ENCODE peak calls at places on chromosomes 1 and 21, in eight cellular contexts. One of them, this sample, is unnamed.

GRCh38 chr21:42003051-42003461 is 7.1 kb downstream of the ZBTB21 start:
- DNase-seq in small intestine: no peak
- DNase-seq in neuronal stem cell: no peak
- DNase-seq in fibroblast of lung: peak; percentile 73
- DNase-seq in naive thymus-derived CD4-positive, alpha-beta T cell: no peak
- DNase-seq in iPS DF 6.9: no peak
- DNase-seq in thoracic aorta: no peak
- DNase-seq in ovary: no peak
- DNase-seq in this sample: no peak

GRCh38 chr1:33446590-33446989 is 15.7 kb upstream of the PHC2 start:
- DNase-seq in iPS DF 6.9: no peak
- DNase-seq in naive thymus-derived CD4-positive, alpha-beta T cell: no peak
- DNase-seq in ovary: no peak
- DNase-seq in small intestine: no peak
- DNase-seq in thoracic aorta: no peak
- DNase-seq in fibroblast of lung: no peak
- DNase-seq in neuronal stem cell: no peak
- DNase-seq in this sample: no peak

GRCh38 chr1:51644533-51645197 is 27.8 kb downstream of the OSBPL9 start:
- DNase-seq in ovary: no peak
- DNase-seq in fibroblast of lung: peak; percentile 90
- DNase-seq in small intestine: no peak
- DNase-seq in naive thymus-derived CD4-positive, alpha-beta T cell: no peak
- DNase-seq in neuronal stem cell: no peak
- DNase-seq in iPS DF 6.9: no peak
- DNase-seq in thoracic aorta: no peak
- DNase-seq in this sample: no peak

GRCh38 chr1:109277434-109278204 is 5.3 kb downstream of the PSRC1 start:
- DNase-seq in small intestine: peak; percentile 91
- DNase-seq in iPS DF 6.9: peak; percentile 82
- DNase-seq in naive thymus-derived CD4-positive, alpha-beta T cell: no peak
- DNase-seq in ovary: peak; percentile 67
- DNase-seq in thoracic aorta: peak; percentile 39
- DNase-seq in fibroblast of lung: peak; percentile 52
- DNase-seq in neuronal stem cell: peak; percentile 64
- DNase-seq in this sample: no peak

GRCh38 chr1:231691618-231692259 is 65.1 kb downstream of the DISC1 start:
- DNase-seq in naive thymus-derived CD4-positive, alpha-beta T cell: no peak
- DNase-seq in fibroblast of lung: peak; percentile 62
- DNase-seq in small intestine: peak; percentile 3
- DNase-seq in neuronal stem cell: peak; percentile 6
- DNase-seq in thoracic aorta: no peak
- DNase-seq in iPS DF 6.9: peak; percentile 22
- DNase-seq in ovary: peak; percentile 73
- DNase-seq in this sample: no peak

GRCh38 chr1:201876148-201876547 is 12.6 kb upstream of the SHISA4 start:
- DNase-seq in iPS DF 6.9: no peak
- DNase-seq in fibroblast of lung: no peak
- DNase-seq in naive thymus-derived CD4-positive, alpha-beta T cell: no peak
- DNase-seq in ovary: no peak
- DNase-seq in thoracic aorta: no peak
- DNase-seq in small intestine: peak; percentile 37
- DNase-seq in neuronal stem cell: no peak
- DNase-seq in this sample: no peak

GRCh38 chr1:210726621-210727020 is 397.9 kb downstream of the HHAT start:
- DNase-seq in naive thymus-derived CD4-positive, alpha-beta T cell: no peak
- DNase-seq in fibroblast of lung: peak; percentile 23
- DNase-seq in neuronal stem cell: peak; percentile 79
- DNase-seq in thoracic aorta: no peak
- DNase-seq in small intestine: no peak
- DNase-seq in iPS DF 6.9: peak; percentile 47
- DNase-seq in ovary: peak; percentile 13
- DNase-seq in this sample: no peak

GRCh38 chr1:10651793-10652192 is 144.7 kb downstream of the CASZ1 start:
- DNase-seq in iPS DF 6.9: no peak
- DNase-seq in fibroblast of lung: no peak
- DNase-seq in naive thymus-derived CD4-positive, alpha-beta T cell: no peak
- DNase-seq in neuronal stem cell: no peak
- DNase-seq in small intestine: peak; percentile 56
- DNase-seq in thoracic aorta: no peak
- DNase-seq in ovary: no peak
- DNase-seq in this sample: no peak

GRCh38 chr1:201445300-201445699 is 23.7 kb downstream of the PHLDA3 start:
- DNase-seq in ovary: no peak
- DNase-seq in naive thymus-derived CD4-positive, alpha-beta T cell: no peak
- DNase-seq in thoracic aorta: no peak
- DNase-seq in small intestine: no peak
- DNase-seq in neuronal stem cell: no peak
- DNase-seq in iPS DF 6.9: no peak
- DNase-seq in fibroblast of lung: no peak
- DNase-seq in this sample: no peak

GRCh38 chr1:151171190-151171589 is 4.6 kb downstream of the TMOD4 start:
- DNase-seq in fibroblast of lung: no peak
- DNase-seq in thoracic aorta: no peak
- DNase-seq in naive thymus-derived CD4-positive, alpha-beta T cell: no peak
- DNase-seq in iPS DF 6.9: no peak
- DNase-seq in small intestine: no peak
- DNase-seq in ovary: no peak
- DNase-seq in neuronal stem cell: no peak
- DNase-seq in this sample: no peak

GRCh38 chr1:151176514-151177045 is 799 bp upstream of the TMOD4 start:
- DNase-seq in small intestine: no peak
- DNase-seq in thoracic aorta: no peak
- DNase-seq in iPS DF 6.9: no peak
- DNase-seq in neuronal stem cell: no peak
- DNase-seq in fibroblast of lung: no peak
- DNase-seq in ovary: no peak
- DNase-seq in naive thymus-derived CD4-positive, alpha-beta T cell: no peak
- DNase-seq in this sample: no peak

GRCh38 chr1:151175910-151176309 is at the start of gene TMOD4:
- DNase-seq in fibroblast of lung: no peak
- DNase-seq in thoracic aorta: no peak
- DNase-seq in naive thymus-derived CD4-positive, alpha-beta T cell: no peak
- DNase-seq in iPS DF 6.9: no peak
- DNase-seq in ovary: no peak
- DNase-seq in small intestine: no peak
- DNase-seq in neuronal stem cell: no peak
- DNase-seq in this sample: no peak

DNA sequence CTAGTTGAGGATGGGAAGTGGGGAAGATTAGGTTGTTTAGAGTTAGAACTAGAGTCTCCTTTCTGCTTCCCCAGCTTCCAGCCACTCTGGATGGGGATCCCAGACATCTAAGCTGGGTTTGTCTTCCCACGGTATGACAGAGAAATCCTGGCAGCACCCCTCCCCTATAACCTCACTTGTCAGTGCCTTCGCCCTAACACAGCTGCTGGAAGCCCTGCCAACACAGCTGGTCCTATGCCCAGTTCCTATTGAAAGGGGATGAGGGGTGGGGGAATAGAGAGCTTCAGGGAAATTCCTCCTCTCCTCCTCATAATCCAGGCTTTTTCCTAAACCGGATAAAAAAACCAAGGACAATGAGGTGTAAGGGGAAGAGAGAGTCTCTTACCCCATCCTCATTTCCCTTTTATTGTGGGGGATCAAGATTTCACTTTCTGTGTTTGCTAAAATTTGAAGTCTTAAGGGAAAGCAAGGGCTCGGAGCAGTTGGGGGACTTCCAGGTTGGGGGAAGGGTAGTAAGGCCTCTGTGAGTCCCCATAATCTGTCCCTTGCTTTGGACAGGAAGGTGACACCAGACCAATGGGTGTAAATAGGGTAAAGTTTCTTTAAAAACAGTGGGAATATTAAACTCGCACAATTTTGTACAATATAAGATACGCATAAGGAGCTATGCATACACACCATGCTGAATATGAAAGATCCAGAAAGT is 592 bp downstream of the TMOD4 start:
- DNase-seq in small intestine: no peak
- DNase-seq in naive thymus-derived CD4-positive, alpha-beta T cell: no peak
- DNase-seq in fibroblast of lung: no peak
- DNase-seq in thoracic aorta: no peak
- DNase-seq in neuronal stem cell: no peak
- DNase-seq in ovary: no peak
- DNase-seq in iPS DF 6.9: no peak
- DNase-seq in this sample: no peak
- H3K27ac ChIP-seq in small intestine: peak overlapping the region; percentile 28
- H3K27ac ChIP-seq in naive thymus-derived CD4-positive, alpha-beta T cell: no peak overlapping the region
- H3K27ac ChIP-seq in fibroblast of lung: peak overlapping the region; percentile 35
- H3K27ac ChIP-seq in thoracic aorta: no peak overlapping the region
- H3K27ac ChIP-seq in neuronal stem cell: no peak overlapping the region
- H3K27ac ChIP-seq in ovary: no peak overlapping the region
- H3K27ac ChIP-seq in iPS DF 6.9: no peak overlapping the region
- H3K27ac ChIP-seq in this sample: no peak overlapping the region

GRCh38 chr1:43363283-43363934 is 4.4 kb downstream of the ELOVL1 start:
- DNase-seq in thoracic aorta: no peak
- DNase-seq in ovary: no peak
- DNase-seq in neuronal stem cell: no peak
- DNase-seq in iPS DF 6.9: no peak
- DNase-seq in fibroblast of lung: no peak
- DNase-seq in small intestine: peak; percentile 72
- DNase-seq in naive thymus-derived CD4-positive, alpha-beta T cell: no peak
- DNase-seq in this sample: no peak

GRCh38 chr1:43358121-43358745 is 548 bp upstream of the CDC20 start:
- DNase-seq in naive thymus-derived CD4-positive, alpha-beta T cell: no peak
- DNase-seq in fibroblast of lung: peak; percentile 52
- DNase-seq in iPS DF 6.9: no peak
- DNase-seq in neuronal stem cell: no peak
- DNase-seq in thoracic aorta: no peak
- DNase-seq in small intestine: peak; percentile 79
- DNase-seq in ovary: no peak
- DNase-seq in this sample: no peak

GRCh38 chr1:43359696-43360095 is 915 bp downstream of the CDC20 start:
- DNase-seq in naive thymus-derived CD4-positive, alpha-beta T cell: no peak
- DNase-seq in small intestine: no peak
- DNase-seq in iPS DF 6.9: no peak
- DNase-seq in thoracic aorta: no peak
- DNase-seq in ovary: no peak
- DNase-seq in fibroblast of lung: no peak
- DNase-seq in neuronal stem cell: no peak
- DNase-seq in this sample: no peak

GRCh38 chr1:43358746-43359693 is at the start of gene CDC20:
- DNase-seq in iPS DF 6.9: peak; percentile 96
- DNase-seq in thoracic aorta: peak; percentile 96
- DNase-seq in naive thymus-derived CD4-positive, alpha-beta T cell: peak; percentile 91
- DNase-seq in small intestine: peak; percentile 99
- DNase-seq in ovary: peak; percentile 97
- DNase-seq in fibroblast of lung: peak; percentile 92
- DNase-seq in neuronal stem cell: peak; percentile 98
- DNase-seq in this sample: peak; percentile 98

GRCh38 chr1:43360616-43361015 is 1.8 kb downstream of the CDC20 start:
- DNase-seq in ovary: no peak
- DNase-seq in naive thymus-derived CD4-positive, alpha-beta T cell: no peak
- DNase-seq in neuronal stem cell: no peak
- DNase-seq in small intestine: no peak
- DNase-seq in fibroblast of lung: no peak
- DNase-seq in iPS DF 6.9: no peak
- DNase-seq in thoracic aorta: no peak
- DNase-seq in this sample: no peak
- H3K36me3 ChIP-seq in ovary: no peaks in the 10 kb centered on the region
- H3K36me3 ChIP-seq in naive thymus-derived CD4-positive, alpha-beta T cell: peaks cover 10% of the 10 kb centered on the region
- H3K36me3 ChIP-seq in neuronal stem cell: peaks cover 43% of the 10 kb centered on the region
- H3K36me3 ChIP-seq in small intestine: peaks cover 17% of the 10 kb centered on the region
- H3K36me3 ChIP-seq in fibroblast of lung: peaks cover 30% of the 10 kb centered on the region
- H3K36me3 ChIP-seq in iPS DF 6.9: peaks cover 32% of the 10 kb centered on the region
- H3K36me3 ChIP-seq in thoracic aorta: peaks cover 41% of the 10 kb centered on the region
- H3K36me3 ChIP-seq in this sample: no peaks in the 10 kb centered on the region

GRCh38 chr1:150615346-150616201 is 13.8 kb downstream of the ENSA start:
- DNase-seq in neuronal stem cell: no peak
- DNase-seq in naive thymus-derived CD4-positive, alpha-beta T cell: no peak
- DNase-seq in fibroblast of lung: peak; percentile 19
- DNase-seq in iPS DF 6.9: no peak
- DNase-seq in small intestine: peak; percentile 38
- DNase-seq in thoracic aorta: no peak
- DNase-seq in ovary: no peak
- DNase-seq in this sample: no peak

GRCh38 chr1:150622219-150622975 is 7.0 kb downstream of the ENSA start:
- DNase-seq in ovary: peak; percentile 69
- DNase-seq in naive thymus-derived CD4-positive, alpha-beta T cell: no peak
- DNase-seq in iPS DF 6.9: no peak
- DNase-seq in fibroblast of lung: no peak
- DNase-seq in neuronal stem cell: no peak
- DNase-seq in small intestine: no peak
- DNase-seq in thoracic aorta: no peak
- DNase-seq in this sample: no peak

GRCh38 chr1:150621497-150622113 is 7.8 kb downstream of the ENSA start:
- DNase-seq in thoracic aorta: no peak
- DNase-seq in ovary: no peak
- DNase-seq in fibroblast of lung: peak; percentile 53
- DNase-seq in iPS DF 6.9: no peak
- DNase-seq in naive thymus-derived CD4-positive, alpha-beta T cell: peak; percentile 53
- DNase-seq in neuronal stem cell: no peak
- DNase-seq in small intestine: peak; percentile 69
- DNase-seq in this sample: no peak

GRCh38 chr1:150620919-150621318 is 8.5 kb downstream of the ENSA start:
- DNase-seq in naive thymus-derived CD4-positive, alpha-beta T cell: no peak
- DNase-seq in neuronal stem cell: no peak
- DNase-seq in fibroblast of lung: no peak
- DNase-seq in small intestine: no peak
- DNase-seq in iPS DF 6.9: no peak
- DNase-seq in thoracic aorta: no peak
- DNase-seq in ovary: no peak
- DNase-seq in this sample: no peak

GRCh38 chr1:150619576-150620509 is 9.6 kb downstream of the ENSA start:
- DNase-seq in thoracic aorta: no peak
- DNase-seq in naive thymus-derived CD4-positive, alpha-beta T cell: no peak
- DNase-seq in fibroblast of lung: peak; percentile 79
- DNase-seq in small intestine: peak; percentile 55
- DNase-seq in iPS DF 6.9: no peak
- DNase-seq in ovary: no peak
- DNase-seq in neuronal stem cell: no peak
- DNase-seq in this sample: no peak
- H3K27ac ChIP-seq in thoracic aorta: peak overlapping the region; percentile 62
- H3K27ac ChIP-seq in naive thymus-derived CD4-positive, alpha-beta T cell: peak overlapping the region; percentile 43
- H3K27ac ChIP-seq in fibroblast of lung: peak overlapping the region; percentile 31
- H3K27ac ChIP-seq in small intestine: peak overlapping the region; percentile 36
- H3K27ac ChIP-seq in iPS DF 6.9: no peak overlapping the region
- H3K27ac ChIP-seq in ovary: no peak overlapping the region
- H3K27ac ChIP-seq in neuronal stem cell: no peak overlapping the region
- H3K27ac ChIP-seq in this sample: peak overlapping the region; percentile 81

DNA sequence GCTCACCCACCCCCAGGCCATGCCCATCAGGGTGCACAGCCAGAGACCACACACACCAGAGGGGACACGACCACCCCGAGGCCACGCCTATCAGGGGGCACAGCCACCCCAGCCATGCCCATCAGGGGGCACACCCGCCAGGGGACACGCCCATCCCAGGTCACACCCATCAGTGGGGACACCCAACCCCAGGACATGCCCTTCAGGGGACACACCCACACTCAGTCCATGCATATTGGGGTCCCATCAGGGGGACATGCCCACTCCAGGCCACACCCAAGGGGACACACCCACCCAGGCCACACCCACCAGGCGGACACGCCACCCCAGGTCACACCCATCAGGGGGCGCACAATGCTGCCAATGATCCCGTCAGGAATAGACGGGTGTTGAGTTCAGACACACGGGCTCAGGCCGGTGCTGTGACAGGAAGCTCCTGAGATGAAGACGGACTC is 20.7 kb downstream of the MCM3AP start:
- DNase-seq in small intestine: no peak
- DNase-seq in fibroblast of lung: no peak
- DNase-seq in thoracic aorta: no peak
- DNase-seq in neuronal stem cell: no peak
- DNase-seq in iPS DF 6.9: no peak
- DNase-seq in ovary: no peak
- DNase-seq in naive thymus-derived CD4-positive, alpha-beta T cell: no peak
- DNase-seq in this sample: no peak
- H3K36me3 ChIP-seq in small intestine: peaks cover 28% of the 10 kb centered on the region
- H3K36me3 ChIP-seq in fibroblast of lung: peaks cover 34% of the 10 kb centered on the region
- H3K36me3 ChIP-seq in thoracic aorta: peaks cover 70% of the 10 kb centered on the region
- H3K36me3 ChIP-seq in neuronal stem cell: peaks cover 49% of the 10 kb centered on the region
- H3K36me3 ChIP-seq in iPS DF 6.9: peaks cover 33% of the 10 kb centered on the region
- H3K36me3 ChIP-seq in ovary: no peaks in the 10 kb centered on the region
- H3K36me3 ChIP-seq in naive thymus-derived CD4-positive, alpha-beta T cell: peaks cover 16% of the 10 kb centered on the region
- H3K36me3 ChIP-seq in this sample: peaks cover 15% of the 10 kb centered on the region